ENCODE peak calls at places on chromosome 14, in four cellular contexts. One of them, this sample, is unnamed.

GRCh38 chr14:95440951-95441350 is 75.5 kb downstream of the SYNE3 start:
- DNase-seq in HEK293T: no peak
- DNase-seq in HepG2: no peak
- DNase-seq in K562: no peak
- DNase-seq in this sample: no peak

GRCh38 chr14:64265222-64265621 is 28.9 kb downstream of the ESR2 start:
- DNase-seq in HEK293T: no peak
- DNase-seq in HepG2: no peak
- DNase-seq in K562: no peak
- DNase-seq in this sample: no peak

GRCh38 chr14:92503756-92504491 is 9.7 kb upstream of the RIN3 start:
- DNase-seq in HEK293T: no peak
- DNase-seq in HepG2: peak
- DNase-seq in K562: no peak
- DNase-seq in this sample: no peak

GRCh38 chr14:53306926-53307325 is 153.8 kb upstream of the DDHD1 start:
- DNase-seq in HEK293T: no peak
- DNase-seq in HepG2: peak
- DNase-seq in K562: no peak
- DNase-seq in this sample: no peak

GRCh38 chr14:105689722-105690121 is 163.3 kb downstream of the TMEM121 start:
- DNase-seq in HEK293T: no peak
- DNase-seq in HepG2: no peak
- DNase-seq in K562: no peak
- DNase-seq in this sample: no peak

GRCh38 chr14:90483551-90483950 is 86.7 kb downstream of the CALM1 start:
- DNase-seq in HEK293T: no peak
- DNase-seq in HepG2: no peak
- DNase-seq in K562: peak
- DNase-seq in this sample: no peak

GRCh38 chr14:52241102-52241793 is 26.2 kb upstream of the PTGDR start:
- DNase-seq in HEK293T: no peak
- DNase-seq in HepG2: no peak
- DNase-seq in K562: no peak
- DNase-seq in this sample: no peak

GRCh38 chr14:73757876-73758391 is 43.8 kb upstream of the PNMA1 start:
- DNase-seq in HEK293T: no peak
- DNase-seq in HepG2: no peak
- DNase-seq in K562: no peak
- DNase-seq in this sample: no peak

GRCh38 chr14:68182492-68182891 is 362.9 kb downstream of the RAD51B start:
- DNase-seq in HEK293T: no peak
- DNase-seq in HepG2: no peak
- DNase-seq in K562: no peak
- DNase-seq in this sample: no peak

GRCh38 chr14:89540830-89541470 is 123.9 kb upstream of the FOXN3 start:
- DNase-seq in HEK293T: no peak
- DNase-seq in HepG2: no peak
- DNase-seq in K562: no peak
- DNase-seq in this sample: no peak

GRCh38 chr14:23186913-23187654 is 3.6 kb upstream of the SLC7A8 start:
- DNase-seq in HEK293T: peak
- DNase-seq in HepG2: peak
- DNase-seq in K562: peak
- DNase-seq in this sample: no peak
- TF ChIP-seq ELF4 in HEK293T: no peak
- TF ChIP-seq ELF4 in HepG2: no peak
- TF ChIP-seq ELF4 in K562: no peak
- TF ChIP-seq ELF4 in this sample: no peak

DNA sequence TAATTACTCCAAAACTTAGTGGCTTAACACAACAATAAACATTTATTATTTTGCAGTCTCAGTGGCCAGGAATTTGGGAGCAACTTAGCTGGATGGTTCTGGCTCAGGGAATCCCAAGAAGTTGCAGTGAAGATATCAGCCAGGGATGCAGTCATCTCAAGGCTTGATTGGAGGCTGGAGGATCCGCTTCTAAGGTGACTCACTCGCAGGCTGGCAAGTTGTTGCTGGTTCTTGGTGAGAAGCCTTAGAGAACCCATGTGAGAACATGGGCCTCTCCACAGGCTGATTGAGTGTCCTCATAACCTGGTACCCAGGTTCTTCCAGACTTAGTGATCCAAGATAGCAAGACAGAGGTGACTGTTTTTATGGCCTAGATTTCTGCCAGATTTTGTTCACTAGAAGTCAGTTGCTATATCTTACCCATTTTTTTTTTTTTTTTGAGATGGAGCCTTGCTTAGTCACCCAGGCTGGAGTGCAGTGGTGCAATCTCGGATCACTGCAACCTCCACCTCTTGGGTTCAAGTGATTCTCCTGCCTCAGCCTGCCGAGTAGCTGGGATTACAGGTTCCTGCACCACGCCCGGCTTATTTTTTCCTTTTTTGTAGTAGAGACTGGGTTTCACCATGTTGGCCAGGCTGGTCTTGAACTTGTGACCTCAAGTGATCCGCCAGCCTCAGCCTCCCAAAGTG is 32.5 kb downstream of the BRMS1L start:
- DNase-seq in HEK293T: no peak
- DNase-seq in HepG2: no peak
- DNase-seq in K562: no peak
- DNase-seq in this sample: no peak
- TF ChIP-seq ELF4 in HEK293T: no peak
- TF ChIP-seq ELF4 in HepG2: no peak
- TF ChIP-seq ELF4 in K562: no peak
- TF ChIP-seq ELF4 in this sample: no peak

GRCh38 chr14:101250948-101251811 is 310.1 kb upstream of the DIO3 start:
- DNase-seq in HEK293T: no peak
- DNase-seq in HepG2: no peak
- DNase-seq in K562: no peak
- DNase-seq in this sample: no peak

GRCh38 chr14:101252443-101253214 is 308.7 kb upstream of the DIO3 start:
- DNase-seq in HEK293T: no peak
- DNase-seq in HepG2: no peak
- DNase-seq in K562: no peak
- DNase-seq in this sample: no peak

GRCh38 chr14:101250336-101250947 is 310.9 kb upstream of the DIO3 start:
- DNase-seq in HEK293T: no peak
- DNase-seq in HepG2: no peak
- DNase-seq in K562: no peak
- DNase-seq in this sample: no peak

GRCh38 chr14:101253948-101254347 is 307.3 kb upstream of the DIO3 start:
- DNase-seq in HEK293T: no peak
- DNase-seq in HepG2: no peak
- DNase-seq in K562: no peak
- DNase-seq in this sample: no peak

GRCh38 chr14:101251812-101252442 is 309.4 kb upstream of the DIO3 start:
- DNase-seq in HEK293T: no peak
- DNase-seq in HepG2: no peak
- DNase-seq in K562: no peak
- DNase-seq in this sample: no peak
- TF ChIP-seq ELF4 in HEK293T: no peak
- TF ChIP-seq ELF4 in HepG2: no peak
- TF ChIP-seq ELF4 in K562: no peak
- TF ChIP-seq ELF4 in this sample: no peak

GRCh38 chr14:29039171-29039570 is 272.6 kb downstream of the FOXG1 start:
- DNase-seq in HEK293T: no peak
- DNase-seq in HepG2: no peak
- DNase-seq in K562: no peak
- DNase-seq in this sample: peak
- TF ChIP-seq ELF4 in HEK293T: no peak
- TF ChIP-seq ELF4 in HepG2: no peak
- TF ChIP-seq ELF4 in K562: no peak
- TF ChIP-seq ELF4 in this sample: no peak

GRCh38 chr14:96852823-96853422 is 55.7 kb downstream of the VRK1 start:
- DNase-seq in HEK293T: peak
- DNase-seq in HepG2: peak
- DNase-seq in K562: peak
- DNase-seq in this sample: no peak
- TF ChIP-seq ELF4 in HEK293T: no peak
- TF ChIP-seq ELF4 in HepG2: no peak
- TF ChIP-seq ELF4 in K562: no peak
- TF ChIP-seq ELF4 in this sample: no peak

GRCh38 chr14:102878174-102878969 is 44.1 kb upstream of the AMN start:
- DNase-seq in HEK293T: no peak
- DNase-seq in HepG2: no peak
- DNase-seq in K562: no peak
- DNase-seq in this sample: peak
- TF ChIP-seq ELF4 in HEK293T: no peak
- TF ChIP-seq ELF4 in HepG2: no peak
- TF ChIP-seq ELF4 in K562: no peak
- TF ChIP-seq ELF4 in this sample: no peak

GRCh38 chr14:49868720-49869114 is 16.1 kb upstream of the NEMF start:
- DNase-seq in HEK293T: no peak
- DNase-seq in HepG2: no peak
- DNase-seq in K562: no peak
- DNase-seq in this sample: no peak
- TF ChIP-seq ELF4 in HEK293T: no peak
- TF ChIP-seq ELF4 in HepG2: no peak
- TF ChIP-seq ELF4 in K562: no peak
- TF ChIP-seq ELF4 in this sample: no peak

This sample was measured in WTC11.